ENCODE peak calls at places on chromosomes 13 and 19, in ten cellular contexts. F is breast epithelium; V is right lobe of liver; B is colonic mucosa; O is CD4-positive, CD25-positive, alpha-beta regulatory T cell; R is left ventricle myocardium inferior; E is GM23248; C is heart right ventricle; M is PC-3; A is endothelial cell of umbilical vein. D is an unnamed sample.

GRCh38 chr19:19146000-19146608 is 7.8 kb upstream of the TMEM161A start:
- DNase-seq in F (peak; percentile 75), C (peak; percentile 83), V (peak; percentile 79), E (peak; percentile 52), R (peak; percentile 80), O (peak; percentile 82), B (peak; percentile 88), A (peak; percentile 59), M (peak; percentile 65), D (peak; percentile 95)

GRCh38 chr13:40352385-40352778 is 314.1 kb downstream of the FOXO1 start:
- DNase-seq in A (no peak), C (peak; percentile 18), V (peak; percentile 73), R (peak; percentile 36), M (no peak), F (no peak), B (no peak), E (peak; percentile 50), O (no peak), D (no peak)

GRCh38 chr19:52936151-52936957 is 13.1 kb upstream of the ZNF888 start:
- DNase-seq in F (no peak), O (no peak), E (no peak), R (no peak), M (no peak), B (peak; percentile 71), V (no peak), A (peak; percentile 22), C (no peak), D (no peak)

GRCh38 chr19:3821857-3822364 is 35.7 kb upstream of the MATK start:
- DNase-seq in O (peak; percentile 88), R (peak; percentile 66), E (peak; percentile 53), B (peak; percentile 72), V (peak; percentile 73), A (peak; percentile 52), M (peak; percentile 29), C (peak; percentile 76), F (no peak), D (peak; percentile 88)

GRCh38 chr19:55638864-55639359 is 1.9 kb upstream of the ZNF580 start:
- DNase-seq in M (peak; percentile 64), O (peak; percentile 59), F (no peak), E (peak; percentile 58), V (no peak), C (peak; percentile 29), B (no peak), A (no peak), R (no peak), D (peak; percentile 78)

GRCh38 chr13:18964942-18965341 is 216.7 kb downstream of the TUBA3C start:
- DNase-seq in C (no peak), B (no peak), V (no peak), M (no peak), A (no peak), R (no peak), O (no peak), F (no peak), E (no peak), D (no peak)

GRCh38 chr13:28489536-28489935 is 5.4 kb downstream of the FLT1 start:
- DNase-seq in F (no peak), O (no peak), V (no peak), A (peak; percentile 55), M (no peak), B (no peak), E (no peak), C (no peak), R (no peak), D (no peak)

GRCh38 chr13:90594694-90595093 is 752.8 kb upstream of the MIR17HG start:
- DNase-seq in A (no peak), M (peak; percentile 62), F (no peak), B (no peak), O (no peak), C (no peak), V (no peak), E (peak; percentile 52), R (no peak), D (no peak)

GRCh38 chr13:28805193-28805819 is 14.8 kb upstream of the MTUS2 start:
- DNase-seq in E (peak; percentile 25), M (peak; percentile 41), B (peak; percentile 24), F (no peak), A (no peak), R (peak; percentile 23), O (no peak), V (peak; percentile 74), C (peak; percentile 48), D (peak; percentile 85)

GRCh38 chr13:98143601-98144500 is 957 bp downstream of the FARP1 start:
- DNase-seq in R (peak; percentile 20), C (peak; percentile 45), M (peak; percentile 16), V (peak; percentile 47), F (no peak), O (no peak), B (peak; percentile 24), A (peak; percentile 35), E (peak; percentile 76), D (peak; percentile 78)

GRCh38 chr13:112837371-112838037 is 131.5 kb upstream of the MCF2L start:
- DNase-seq in E (peak; percentile 76), V (no peak), C (no peak), F (no peak), A (no peak), R (no peak), B (no peak), M (no peak), O (no peak), D (no peak)

GRCh38 chr19:33390120-33390907 is 16.8 kb downstream of the CEBPG start:
- DNase-seq in B (peak; percentile 70), E (no peak), C (peak; percentile 76), R (peak; percentile 69), O (no peak), M (no peak), V (peak; percentile 65), A (peak; percentile 56), F (peak; percentile 56), D (peak; percentile 69)

GRCh38 chr19:30344446-30345425 is 27.4 kb upstream of the ZNF536 start:
- DNase-seq in B (no peak), C (no peak), V (peak; percentile 33), R (no peak), O (no peak), M (peak; percentile 1), A (no peak), F (no peak), E (peak; percentile 53), D (no peak)

GRCh38 chr13:92547256-92547655 is 679.4 kb upstream of the GPC6 start:
- DNase-seq in B (no peak), R (no peak), A (no peak), E (no peak), C (no peak), O (no peak), M (peak; percentile 43), V (no peak), F (no peak), D (no peak)

GRCh38 chr13:89763011-89763410 is 1584.5 kb upstream of the MIR17HG start:
- DNase-seq in A (peak; percentile 44), V (no peak), C (no peak), B (no peak), F (no peak), R (no peak), O (no peak), E (no peak), M (peak; percentile 35), D (no peak)

DNA sequence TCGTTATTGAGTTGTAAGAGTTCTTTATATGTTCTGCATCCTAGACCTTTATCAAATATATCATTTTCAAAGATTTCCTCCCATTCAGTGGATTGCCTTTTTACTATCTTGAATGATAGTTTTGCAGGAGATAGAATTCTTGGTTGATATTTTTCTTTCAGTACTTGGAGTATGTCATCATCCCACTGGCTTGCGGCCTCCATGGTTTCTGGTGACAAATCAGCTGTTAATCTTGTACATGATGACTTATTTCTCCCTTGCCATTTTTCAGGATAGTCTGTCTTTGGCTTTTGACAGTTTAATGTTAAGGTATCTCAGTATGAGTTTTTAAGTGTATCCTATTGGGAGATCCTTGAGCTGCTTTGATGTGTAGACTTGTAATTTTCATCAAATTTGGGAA is 8.5 kb downstream of the ZNF557 start:
- DNase-seq in O (no peak), F (no peak), B (no peak), A (no peak), C (no peak), E (peak; percentile 30), R (no peak), V (no peak), M (no peak), D (no peak)
- H3K9me3 ChIP-seq in O (peaks cover 78% of the 10 kb centered on the region), F (peaks cover 81% of the 10 kb centered on the region), B (peaks cover 17% of the 10 kb centered on the region), A (peaks cover 27% of the 10 kb centered on the region), C (peaks cover 83% of the 10 kb centered on the region), E (peaks cover 12% of the 10 kb centered on the region), R (peaks cover 80% of the 10 kb centered on the region), V (peaks cover 44% of the 10 kb centered on the region), M (peaks cover 49% of the 10 kb centered on the region), D (peaks cover 32% of the 10 kb centered on the region)

DNA sequence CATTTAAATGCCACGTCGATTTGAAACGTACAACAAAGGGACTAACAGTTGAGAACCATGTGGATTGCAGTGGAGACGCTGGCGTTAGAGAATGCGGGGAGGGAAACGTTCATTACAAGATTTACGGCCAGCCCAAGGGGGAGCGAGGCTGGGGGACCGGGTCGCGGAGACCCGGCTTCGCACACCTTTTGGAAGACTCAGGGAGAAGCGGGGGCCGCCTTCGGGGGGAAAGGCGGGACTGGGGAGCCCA is 20.8 kb upstream of the OR10H1 start:
- DNase-seq in C (no peak), A (peak; percentile 30), E (peak; percentile 67), B (no peak), O (no peak), F (no peak), M (no peak), V (no peak), R (no peak), D (no peak)
- H3K27ac ChIP-seq in C (peak overlapping the region; percentile 98), A (peak overlapping the region; percentile 66), E (peak overlapping the region; percentile 96), B (peak overlapping the region; percentile 99), O (peak overlapping the region; percentile 95), F (peak overlapping the region; percentile 100), M (peak overlapping the region; percentile 97), V (peak overlapping the region; percentile 98), R (peak overlapping the region; percentile 97), D (peak overlapping the region; percentile 84)

DNA sequence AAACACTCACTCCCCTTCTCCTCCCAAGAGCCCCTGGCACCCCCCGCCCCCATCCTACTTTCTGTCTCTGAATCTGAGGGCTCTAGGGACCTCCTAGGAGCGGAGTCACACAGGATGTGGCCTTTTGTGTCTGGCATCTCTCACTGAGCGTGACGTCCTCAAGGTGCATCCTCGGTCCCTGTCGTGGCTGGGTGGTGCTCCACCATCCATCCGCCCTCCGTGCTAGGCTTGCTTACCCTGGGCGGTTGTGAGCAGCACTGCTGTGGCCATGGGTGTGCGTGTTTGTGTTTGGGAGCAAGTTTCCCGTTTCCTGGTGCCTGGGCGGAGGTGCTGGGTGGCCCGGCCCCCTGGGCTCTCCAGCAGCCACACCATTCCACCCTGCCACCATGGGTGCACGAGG is 12.2 kb downstream of the PLEKHJ1 start:
- DNase-seq in V (no peak), C (no peak), M (no peak), B (no peak), F (no peak), A (no peak), O (no peak), E (no peak), R (no peak), D (no peak)
- H3K4me1 ChIP-seq in V (no peaks in the 10 kb centered on the region), C (peaks cover 16% of the 10 kb centered on the region), M (no peaks in the 10 kb centered on the region), B (no peaks in the 10 kb centered on the region), F (no peaks in the 10 kb centered on the region), A (no peaks in the 10 kb centered on the region), O (no peaks in the 10 kb centered on the region), E (no peaks in the 10 kb centered on the region), R (peaks cover 14% of the 10 kb centered on the region), D (no peaks in the 10 kb centered on the region)

DNA sequence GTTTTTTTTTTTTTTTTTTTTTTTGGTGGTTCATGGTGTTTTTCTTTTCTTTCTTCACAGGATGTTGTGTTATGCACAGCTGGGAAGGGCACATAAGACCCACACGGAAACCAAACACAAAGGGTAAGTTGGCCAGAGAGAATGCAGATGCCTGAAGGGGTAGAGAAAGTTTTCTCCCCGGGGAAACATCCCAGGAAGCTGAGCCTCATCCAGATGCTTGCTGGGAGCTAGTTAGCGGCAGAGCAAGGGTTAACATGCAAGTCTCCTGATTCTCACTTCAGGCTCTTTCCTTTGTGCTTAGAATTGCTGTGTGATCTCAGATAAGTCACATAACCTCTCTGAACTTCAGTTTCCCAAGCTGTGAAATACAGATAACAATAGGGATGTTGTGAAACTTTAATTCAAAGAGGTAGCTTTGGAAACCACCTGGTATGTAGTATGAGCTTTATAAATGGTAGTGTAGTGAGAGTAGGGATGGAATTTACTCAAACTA is 3.1 kb downstream of the ADGRE1 start:
- DNase-seq in R (no peak), B (no peak), O (peak; percentile 37), F (no peak), E (no peak), C (no peak), M (no peak), A (no peak), V (no peak), D (no peak)
- H3K9me3 ChIP-seq in R (peaks cover 28% of the 10 kb centered on the region), B (no peaks in the 10 kb centered on the region), O (peaks cover 4% of the 10 kb centered on the region), F (peaks cover 22% of the 10 kb centered on the region), E (no peaks in the 10 kb centered on the region), C (peaks cover 15% of the 10 kb centered on the region), M (no peaks in the 10 kb centered on the region), A (no peaks in the 10 kb centered on the region), V (no peaks in the 10 kb centered on the region), D (peaks cover 8% of the 10 kb centered on the region)